ENCODE peak calls at places on chromosomes 1 and 21, in ten cellular contexts. One of them, this sample, is unnamed.

GRCh38 chr1:119947468-119947867 is 51.2 kb upstream of the ADAM30 start:
- DNase-seq in progenitor cell of endocrine pancreas: no peak
- DNase-seq in body of pancreas: no peak
- DNase-seq in DND-41: no peak
- DNase-seq in left ventricle myocardium superior: no peak
- DNase-seq in CD8-positive, alpha-beta T cell: no peak
- DNase-seq in activated CD4-positive, alpha-beta T cell treated with anti-CD3 and anti-CD28 coated beads for 24 hours: no peak
- DNase-seq in stromal cell of bone marrow: peak
- DNase-seq in naive thymus-derived CD4-positive, alpha-beta T cell: no peak
- DNase-seq in IMR-90: peak
- DNase-seq in this sample: no peak

GRCh38 chr1:56375184-56375837 is 204.1 kb downstream of the PLPP3 start:
- DNase-seq in stromal cell of bone marrow: no peak
- DNase-seq in progenitor cell of endocrine pancreas: no peak
- DNase-seq in CD8-positive, alpha-beta T cell: no peak
- DNase-seq in DND-41: no peak
- DNase-seq in activated CD4-positive, alpha-beta T cell treated with anti-CD3 and anti-CD28 coated beads for 24 hours: no peak
- DNase-seq in naive thymus-derived CD4-positive, alpha-beta T cell: no peak
- DNase-seq in IMR-90: peak
- DNase-seq in left ventricle myocardium superior: no peak
- DNase-seq in body of pancreas: no peak
- DNase-seq in this sample: no peak

GRCh38 chr1:38061883-38062328 is 15.3 kb upstream of the POU3F1 start:
- DNase-seq in CD8-positive, alpha-beta T cell: no peak
- DNase-seq in DND-41: no peak
- DNase-seq in activated CD4-positive, alpha-beta T cell treated with anti-CD3 and anti-CD28 coated beads for 24 hours: no peak
- DNase-seq in left ventricle myocardium superior: no peak
- DNase-seq in naive thymus-derived CD4-positive, alpha-beta T cell: no peak
- DNase-seq in stromal cell of bone marrow: no peak
- DNase-seq in body of pancreas: no peak
- DNase-seq in progenitor cell of endocrine pancreas: no peak
- DNase-seq in IMR-90: no peak
- DNase-seq in this sample: no peak

GRCh38 chr1:11934295-11935039 is at the start of gene PLOD1:
- DNase-seq in naive thymus-derived CD4-positive, alpha-beta T cell: peak
- DNase-seq in progenitor cell of endocrine pancreas: peak
- DNase-seq in activated CD4-positive, alpha-beta T cell treated with anti-CD3 and anti-CD28 coated beads for 24 hours: peak
- DNase-seq in DND-41: peak
- DNase-seq in body of pancreas: peak
- DNase-seq in CD8-positive, alpha-beta T cell: peak
- DNase-seq in stromal cell of bone marrow: peak
- DNase-seq in left ventricle myocardium superior: peak
- DNase-seq in IMR-90: peak
- DNase-seq in this sample: peak

GRCh38 chr1:244289976-244290375 is 161.7 kb downstream of the ADSS2 start:
- DNase-seq in IMR-90: no peak
- DNase-seq in DND-41: no peak
- DNase-seq in naive thymus-derived CD4-positive, alpha-beta T cell: no peak
- DNase-seq in stromal cell of bone marrow: no peak
- DNase-seq in left ventricle myocardium superior: no peak
- DNase-seq in activated CD4-positive, alpha-beta T cell treated with anti-CD3 and anti-CD28 coated beads for 24 hours: no peak
- DNase-seq in progenitor cell of endocrine pancreas: no peak
- DNase-seq in body of pancreas: no peak
- DNase-seq in CD8-positive, alpha-beta T cell: no peak
- DNase-seq in this sample: no peak

GRCh38 chr1:64171797-64172281 is 31.6 kb upstream of the UBE2U start:
- DNase-seq in CD8-positive, alpha-beta T cell: no peak
- DNase-seq in progenitor cell of endocrine pancreas: no peak
- DNase-seq in activated CD4-positive, alpha-beta T cell treated with anti-CD3 and anti-CD28 coated beads for 24 hours: no peak
- DNase-seq in left ventricle myocardium superior: no peak
- DNase-seq in DND-41: no peak
- DNase-seq in body of pancreas: no peak
- DNase-seq in stromal cell of bone marrow: no peak
- DNase-seq in IMR-90: peak
- DNase-seq in naive thymus-derived CD4-positive, alpha-beta T cell: no peak
- DNase-seq in this sample: peak

GRCh38 chr1:45566722-45567121 is 16.1 kb downstream of the AKR1A1 start:
- DNase-seq in stromal cell of bone marrow: no peak
- DNase-seq in CD8-positive, alpha-beta T cell: no peak
- DNase-seq in progenitor cell of endocrine pancreas: no peak
- DNase-seq in DND-41: no peak
- DNase-seq in body of pancreas: no peak
- DNase-seq in left ventricle myocardium superior: peak
- DNase-seq in naive thymus-derived CD4-positive, alpha-beta T cell: no peak
- DNase-seq in activated CD4-positive, alpha-beta T cell treated with anti-CD3 and anti-CD28 coated beads for 24 hours: no peak
- DNase-seq in IMR-90: no peak
- DNase-seq in this sample: no peak

GRCh38 chr1:10635992-10636391 is 160.5 kb downstream of the CASZ1 start:
- DNase-seq in stromal cell of bone marrow: no peak
- DNase-seq in IMR-90: no peak
- DNase-seq in progenitor cell of endocrine pancreas: no peak
- DNase-seq in CD8-positive, alpha-beta T cell: no peak
- DNase-seq in DND-41: no peak
- DNase-seq in activated CD4-positive, alpha-beta T cell treated with anti-CD3 and anti-CD28 coated beads for 24 hours: no peak
- DNase-seq in left ventricle myocardium superior: no peak
- DNase-seq in body of pancreas: no peak
- DNase-seq in naive thymus-derived CD4-positive, alpha-beta T cell: no peak
- DNase-seq in this sample: no peak

GRCh38 chr1:2855206-2856075 is 53.9 kb upstream of the TTC34 start:
- DNase-seq in body of pancreas: no peak
- DNase-seq in DND-41: no peak
- DNase-seq in activated CD4-positive, alpha-beta T cell treated with anti-CD3 and anti-CD28 coated beads for 24 hours: no peak
- DNase-seq in progenitor cell of endocrine pancreas: no peak
- DNase-seq in left ventricle myocardium superior: peak
- DNase-seq in CD8-positive, alpha-beta T cell: no peak
- DNase-seq in naive thymus-derived CD4-positive, alpha-beta T cell: no peak
- DNase-seq in IMR-90: no peak
- DNase-seq in stromal cell of bone marrow: no peak
- DNase-seq in this sample: no peak

GRCh38 chr1:178262101-178262500 is 168.2 kb downstream of the RASAL2 start:
- DNase-seq in body of pancreas: no peak
- DNase-seq in IMR-90: peak
- DNase-seq in naive thymus-derived CD4-positive, alpha-beta T cell: no peak
- DNase-seq in activated CD4-positive, alpha-beta T cell treated with anti-CD3 and anti-CD28 coated beads for 24 hours: no peak
- DNase-seq in DND-41: no peak
- DNase-seq in CD8-positive, alpha-beta T cell: no peak
- DNase-seq in progenitor cell of endocrine pancreas: no peak
- DNase-seq in left ventricle myocardium superior: no peak
- DNase-seq in stromal cell of bone marrow: peak
- DNase-seq in this sample: no peak

GRCh38 chr1:29603622-29604021 is 367.3 kb downstream of the PTPRU start:
- DNase-seq in stromal cell of bone marrow: no peak
- DNase-seq in left ventricle myocardium superior: no peak
- DNase-seq in IMR-90: no peak
- DNase-seq in DND-41: no peak
- DNase-seq in naive thymus-derived CD4-positive, alpha-beta T cell: no peak
- DNase-seq in progenitor cell of endocrine pancreas: no peak
- DNase-seq in CD8-positive, alpha-beta T cell: no peak
- DNase-seq in body of pancreas: peak
- DNase-seq in activated CD4-positive, alpha-beta T cell treated with anti-CD3 and anti-CD28 coated beads for 24 hours: no peak
- DNase-seq in this sample: no peak

GRCh38 chr1:15173863-15174614 is 20.5 kb downstream of the TMEM51 start:
- DNase-seq in left ventricle myocardium superior: no peak
- DNase-seq in stromal cell of bone marrow: no peak
- DNase-seq in progenitor cell of endocrine pancreas: no peak
- DNase-seq in naive thymus-derived CD4-positive, alpha-beta T cell: no peak
- DNase-seq in DND-41: no peak
- DNase-seq in activated CD4-positive, alpha-beta T cell treated with anti-CD3 and anti-CD28 coated beads for 24 hours: no peak
- DNase-seq in body of pancreas: no peak
- DNase-seq in CD8-positive, alpha-beta T cell: no peak
- DNase-seq in IMR-90: no peak
- DNase-seq in this sample: no peak

GRCh38 chr1:214165850-214166374 is 115.0 kb upstream of the SMYD2 start:
- DNase-seq in CD8-positive, alpha-beta T cell: no peak
- DNase-seq in DND-41: no peak
- DNase-seq in progenitor cell of endocrine pancreas: no peak
- DNase-seq in body of pancreas: no peak
- DNase-seq in naive thymus-derived CD4-positive, alpha-beta T cell: no peak
- DNase-seq in IMR-90: no peak
- DNase-seq in activated CD4-positive, alpha-beta T cell treated with anti-CD3 and anti-CD28 coated beads for 24 hours: no peak
- DNase-seq in left ventricle myocardium superior: no peak
- DNase-seq in stromal cell of bone marrow: no peak
- DNase-seq in this sample: no peak

GRCh38 chr1:92244376-92244775 is 26.7 kb downstream of the C1orf146 start:
- DNase-seq in stromal cell of bone marrow: no peak
- DNase-seq in activated CD4-positive, alpha-beta T cell treated with anti-CD3 and anti-CD28 coated beads for 24 hours: no peak
- DNase-seq in progenitor cell of endocrine pancreas: no peak
- DNase-seq in naive thymus-derived CD4-positive, alpha-beta T cell: no peak
- DNase-seq in left ventricle myocardium superior: no peak
- DNase-seq in DND-41: no peak
- DNase-seq in IMR-90: peak
- DNase-seq in body of pancreas: no peak
- DNase-seq in CD8-positive, alpha-beta T cell: no peak
- DNase-seq in this sample: no peak

GRCh38 chr1:48236716-48237470 is 14.4 kb downstream of the SLC5A9 start:
- DNase-seq in stromal cell of bone marrow: peak
- DNase-seq in DND-41: no peak
- DNase-seq in IMR-90: peak
- DNase-seq in progenitor cell of endocrine pancreas: no peak
- DNase-seq in CD8-positive, alpha-beta T cell: no peak
- DNase-seq in left ventricle myocardium superior: no peak
- DNase-seq in body of pancreas: no peak
- DNase-seq in naive thymus-derived CD4-positive, alpha-beta T cell: peak
- DNase-seq in activated CD4-positive, alpha-beta T cell treated with anti-CD3 and anti-CD28 coated beads for 24 hours: no peak
- DNase-seq in this sample: peak

GRCh38 chr1:37325010-37325409 is 149.4 kb upstream of the ZC3H12A start:
- DNase-seq in CD8-positive, alpha-beta T cell: no peak
- DNase-seq in body of pancreas: no peak
- DNase-seq in IMR-90: no peak
- DNase-seq in naive thymus-derived CD4-positive, alpha-beta T cell: no peak
- DNase-seq in stromal cell of bone marrow: no peak
- DNase-seq in activated CD4-positive, alpha-beta T cell treated with anti-CD3 and anti-CD28 coated beads for 24 hours: no peak
- DNase-seq in DND-41: no peak
- DNase-seq in left ventricle myocardium superior: no peak
- DNase-seq in progenitor cell of endocrine pancreas: no peak
- DNase-seq in this sample: no peak

GRCh38 chr1:114956570-114956969 is 73.1 kb upstream of the TSHB start:
- DNase-seq in progenitor cell of endocrine pancreas: no peak
- DNase-seq in activated CD4-positive, alpha-beta T cell treated with anti-CD3 and anti-CD28 coated beads for 24 hours: no peak
- DNase-seq in stromal cell of bone marrow: no peak
- DNase-seq in naive thymus-derived CD4-positive, alpha-beta T cell: no peak
- DNase-seq in left ventricle myocardium superior: no peak
- DNase-seq in DND-41: no peak
- DNase-seq in IMR-90: no peak
- DNase-seq in CD8-positive, alpha-beta T cell: no peak
- DNase-seq in body of pancreas: no peak
- DNase-seq in this sample: no peak

GRCh38 chr1:236316437-236316836 is 34.7 kb upstream of the ERO1B start:
- DNase-seq in IMR-90: no peak
- DNase-seq in CD8-positive, alpha-beta T cell: no peak
- DNase-seq in progenitor cell of endocrine pancreas: no peak
- DNase-seq in activated CD4-positive, alpha-beta T cell treated with anti-CD3 and anti-CD28 coated beads for 24 hours: no peak
- DNase-seq in DND-41: no peak
- DNase-seq in naive thymus-derived CD4-positive, alpha-beta T cell: no peak
- DNase-seq in body of pancreas: no peak
- DNase-seq in stromal cell of bone marrow: no peak
- DNase-seq in left ventricle myocardium superior: no peak
- DNase-seq in this sample: no peak

GRCh38 chr1:65002508-65003315 is 36.4 kb upstream of the JAK1 start:
- DNase-seq in body of pancreas: peak
- DNase-seq in DND-41: no peak
- DNase-seq in progenitor cell of endocrine pancreas: peak
- DNase-seq in naive thymus-derived CD4-positive, alpha-beta T cell: peak
- DNase-seq in stromal cell of bone marrow: peak
- DNase-seq in IMR-90: peak
- DNase-seq in CD8-positive, alpha-beta T cell: peak
- DNase-seq in activated CD4-positive, alpha-beta T cell treated with anti-CD3 and anti-CD28 coated beads for 24 hours: peak
- DNase-seq in left ventricle myocardium superior: peak
- DNase-seq in this sample: peak

GRCh38 chr1:23273450-23274133 is 56.3 kb upstream of the HTR1D start:
- DNase-seq in IMR-90: peak
- DNase-seq in left ventricle myocardium superior: no peak
- DNase-seq in DND-41: no peak
- DNase-seq in stromal cell of bone marrow: peak
- DNase-seq in progenitor cell of endocrine pancreas: no peak
- DNase-seq in activated CD4-positive, alpha-beta T cell treated with anti-CD3 and anti-CD28 coated beads for 24 hours: no peak
- DNase-seq in CD8-positive, alpha-beta T cell: no peak
- DNase-seq in body of pancreas: peak
- DNase-seq in naive thymus-derived CD4-positive, alpha-beta T cell: no peak
- DNase-seq in this sample: no peak

GRCh38 chr1:12615916-12616708 is 1.9 kb downstream of the DHRS3 start:
- DNase-seq in body of pancreas: peak
- DNase-seq in naive thymus-derived CD4-positive, alpha-beta T cell: peak
- DNase-seq in stromal cell of bone marrow: no peak
- DNase-seq in progenitor cell of endocrine pancreas: no peak
- DNase-seq in CD8-positive, alpha-beta T cell: peak
- DNase-seq in activated CD4-positive, alpha-beta T cell treated with anti-CD3 and anti-CD28 coated beads for 24 hours: no peak
- DNase-seq in left ventricle myocardium superior: peak
- DNase-seq in IMR-90: peak
- DNase-seq in DND-41: peak
- DNase-seq in this sample: no peak

GRCh38 chr21:36552458-36552800 is 72.5 kb upstream of the CLDN14 start:
- DNase-seq in body of pancreas: no peak
- DNase-seq in activated CD4-positive, alpha-beta T cell treated with anti-CD3 and anti-CD28 coated beads for 24 hours: no peak
- DNase-seq in naive thymus-derived CD4-positive, alpha-beta T cell: no peak
- DNase-seq in progenitor cell of endocrine pancreas: no peak
- DNase-seq in IMR-90: no peak
- DNase-seq in CD8-positive, alpha-beta T cell: no peak
- DNase-seq in DND-41: no peak
- DNase-seq in left ventricle myocardium superior: no peak
- DNase-seq in stromal cell of bone marrow: no peak
- DNase-seq in this sample: no peak

GRCh38 chr1:8415526-8416278 is 97.8 kb downstream of the SLC45A1 start:
- DNase-seq in IMR-90: no peak
- DNase-seq in stromal cell of bone marrow: no peak
- DNase-seq in left ventricle myocardium superior: no peak
- DNase-seq in progenitor cell of endocrine pancreas: no peak
- DNase-seq in DND-41: no peak
- DNase-seq in CD8-positive, alpha-beta T cell: no peak
- DNase-seq in activated CD4-positive, alpha-beta T cell treated with anti-CD3 and anti-CD28 coated beads for 24 hours: no peak
- DNase-seq in naive thymus-derived CD4-positive, alpha-beta T cell: no peak
- DNase-seq in body of pancreas: no peak
- DNase-seq in this sample: no peak

GRCh38 chr1:156664949-156665411 is 12.2 kb downstream of the NES start:
- DNase-seq in body of pancreas: peak
- DNase-seq in stromal cell of bone marrow: no peak
- DNase-seq in left ventricle myocardium superior: peak
- DNase-seq in activated CD4-positive, alpha-beta T cell treated with anti-CD3 and anti-CD28 coated beads for 24 hours: no peak
- DNase-seq in naive thymus-derived CD4-positive, alpha-beta T cell: no peak
- DNase-seq in DND-41: no peak
- DNase-seq in progenitor cell of endocrine pancreas: no peak
- DNase-seq in IMR-90: no peak
- DNase-seq in CD8-positive, alpha-beta T cell: no peak
- DNase-seq in this sample: no peak

GRCh38 chr1:3587133-3587733 is 24.1 kb downstream of the MEGF6 start:
- DNase-seq in naive thymus-derived CD4-positive, alpha-beta T cell: no peak
- DNase-seq in DND-41: no peak
- DNase-seq in body of pancreas: no peak
- DNase-seq in activated CD4-positive, alpha-beta T cell treated with anti-CD3 and anti-CD28 coated beads for 24 hours: no peak
- DNase-seq in left ventricle myocardium superior: no peak
- DNase-seq in progenitor cell of endocrine pancreas: no peak
- DNase-seq in CD8-positive, alpha-beta T cell: no peak
- DNase-seq in IMR-90: peak
- DNase-seq in stromal cell of bone marrow: no peak
- DNase-seq in this sample: no peak